ENCODE peak calls at places on chromosomes 16 and 17, in five cellular contexts. Y is GM12878, W is H1, K is HepG2, M is K562. T is an unnamed sample.

GRCh38 chr17:18026408-18026776 is 12.6 kb downstream of the ATPAF2 start:
- DNase-seq in Y (no peak), W (no peak), K (no peak), M (no peak), T (peak; percentile 68)

GRCh38 chr16:72590179-72590937 is 418.4 kb upstream of the PMFBP1 start:
- DNase-seq in Y (peak; percentile 66), W (no peak), K (no peak), M (no peak), T (no peak)

GRCh38 chr16:48623304-48624016 is 13.5 kb upstream of the N4BP1 start:
- DNase-seq in Y (peak; percentile 53), W (peak; percentile 92), K (peak; percentile 76), M (peak; percentile 85), T (peak; percentile 93)

GRCh38 chr16:53754938-53755910 is 51.3 kb downstream of the FTO start:
- DNase-seq in Y (no peak), W (no peak), K (no peak), M (peak; percentile 58), T (no peak)

GRCh38 chr16:50674831-50675230 is 6.3 kb downstream of the SNX20 start:
- DNase-seq in Y (no peak), W (no peak), K (no peak), M (no peak), T (no peak)

GRCh38 chr16:11976850-11977205 is 294 bp downstream of the SNX29 start:
- DNase-seq in Y (no peak), W (no peak), K (no peak), M (peak; percentile 22), T (no peak)

GRCh38 chr17:75241143-75241430 is 20.3 kb downstream of the GGA3 start:
- DNase-seq in Y (no peak), W (no peak), K (no peak), M (no peak), T (no peak)

GRCh38 chr17:34503804-34504203 is 75.6 kb upstream of the TMEM132E start:
- DNase-seq in Y (no peak), W (no peak), K (no peak), M (no peak), T (no peak)

GRCh38 chr16:558298-559020 is 1.7 kb upstream of the PRR35 start:
- DNase-seq in Y (no peak), W (no peak), K (peak; percentile 80), M (no peak), T (no peak)

GRCh38 chr16:56306690-56307533 is 115.6 kb downstream of the GNAO1 start:
- DNase-seq in Y (no peak), W (no peak), K (no peak), M (peak; percentile 32), T (no peak)

GRCh38 chr17:20125724-20126123 is 116.6 kb downstream of the SPECC1 start:
- DNase-seq in Y (no peak), W (no peak), K (no peak), M (no peak), T (no peak)

GRCh38 chr17:47978324-47978723 is 7.4 kb downstream of the CDK5RAP3 start:
- DNase-seq in Y (no peak), W (peak; percentile 83), K (peak; percentile 51), M (peak; percentile 76), T (peak; percentile 95)

GRCh38 chr17:17837966-17838962 is 1.5 kb upstream of the SREBF1 start:
- DNase-seq in Y (no peak), W (peak; percentile 72), K (peak; percentile 57), M (peak; percentile 82), T (no peak)

GRCh38 chr16:28261916-28262315 is 30.4 kb upstream of the SBK1 start:
- DNase-seq in Y (no peak), W (no peak), K (no peak), M (no peak), T (no peak)

GRCh38 chr16:51002889-51003490 is 148.1 kb downstream of the SALL1 start:
- DNase-seq in Y (no peak), W (no peak), K (peak; percentile 13), M (peak; percentile 15), T (no peak)

GRCh38 chr16:8623634-8624033 is 2.1 kb downstream of the METTL22 start:
- DNase-seq in Y (no peak), W (no peak), K (no peak), M (peak; percentile 13), T (no peak)

GRCh38 chr17:44820631-44821196 is 9.4 kb downstream of the GJC1 start:
- DNase-seq in Y (no peak), W (no peak), K (peak; percentile 36), M (no peak), T (no peak)

GRCh38 chr17:81885869-81886548 is 5.4 kb downstream of the ALYREF start:
- DNase-seq in Y (no peak), W (no peak), K (no peak), M (no peak), T (peak; percentile 21)

GRCh38 chr17:7580631-7581554 is 1.5 kb downstream of the CD68 start:
- DNase-seq in Y (no peak), W (peak; percentile 48), K (no peak), M (peak; percentile 73), T (no peak)

GRCh38 chr16:53087101-53087500 is 32.3 kb downstream of the CHD9 start:
- DNase-seq in Y (no peak), W (no peak), K (no peak), M (no peak), T (no peak)

GRCh38 chr16:57091990-57092785 is at the start of gene CPNE2:
- DNase-seq in Y (no peak), W (peak; percentile 72), K (no peak), M (peak; percentile 72), T (peak; percentile 95)

GRCh38 chr16:72938426-72939164 is 109.3 kb downstream of the ZFHX3 start:
- DNase-seq in Y (no peak), W (no peak), K (no peak), M (peak; percentile 3), T (no peak)

GRCh38 chr17:1485311-1485747 is 7.2 kb downstream of the MYO1C start:
- DNase-seq in Y (no peak), W (no peak), K (peak; percentile 12), M (peak; percentile 49), T (peak; percentile 80)

GRCh38 chr16:3873482-3874173 is 6.9 kb downstream of the CREBBP start:
- DNase-seq in Y (no peak), W (no peak), K (no peak), M (peak; percentile 40), T (no peak)

GRCh38 chr17:79097226-79098055 is 22.8 kb downstream of the ENGASE start:
- DNase-seq in Y (no peak), W (peak; percentile 59), K (no peak), M (no peak), T (peak; percentile 70)

GRCh38 chr16:49876716-49877129 is 20.8 kb upstream of the ZNF423 start:
- DNase-seq in Y (no peak), W (peak; percentile 99), K (no peak), M (peak; percentile 56), T (peak; percentile 92)

GRCh38 chr17:73155410-73156165 is 9.2 kb upstream of the SSTR2 start:
- DNase-seq in Y (no peak), W (peak; percentile 53), K (no peak), M (no peak), T (peak; percentile 83)

GRCh38 chr17:35752945-35753764 is at the start of gene GAS2L2:
- DNase-seq in Y (no peak), W (no peak), K (no peak), M (no peak), T (no peak)

GRCh38 chr17:82031303-82031884 is at the start of gene RAC3:
- DNase-seq in Y (no peak), W (no peak), K (no peak), M (peak; percentile 71), T (peak; percentile 93)

DNA sequence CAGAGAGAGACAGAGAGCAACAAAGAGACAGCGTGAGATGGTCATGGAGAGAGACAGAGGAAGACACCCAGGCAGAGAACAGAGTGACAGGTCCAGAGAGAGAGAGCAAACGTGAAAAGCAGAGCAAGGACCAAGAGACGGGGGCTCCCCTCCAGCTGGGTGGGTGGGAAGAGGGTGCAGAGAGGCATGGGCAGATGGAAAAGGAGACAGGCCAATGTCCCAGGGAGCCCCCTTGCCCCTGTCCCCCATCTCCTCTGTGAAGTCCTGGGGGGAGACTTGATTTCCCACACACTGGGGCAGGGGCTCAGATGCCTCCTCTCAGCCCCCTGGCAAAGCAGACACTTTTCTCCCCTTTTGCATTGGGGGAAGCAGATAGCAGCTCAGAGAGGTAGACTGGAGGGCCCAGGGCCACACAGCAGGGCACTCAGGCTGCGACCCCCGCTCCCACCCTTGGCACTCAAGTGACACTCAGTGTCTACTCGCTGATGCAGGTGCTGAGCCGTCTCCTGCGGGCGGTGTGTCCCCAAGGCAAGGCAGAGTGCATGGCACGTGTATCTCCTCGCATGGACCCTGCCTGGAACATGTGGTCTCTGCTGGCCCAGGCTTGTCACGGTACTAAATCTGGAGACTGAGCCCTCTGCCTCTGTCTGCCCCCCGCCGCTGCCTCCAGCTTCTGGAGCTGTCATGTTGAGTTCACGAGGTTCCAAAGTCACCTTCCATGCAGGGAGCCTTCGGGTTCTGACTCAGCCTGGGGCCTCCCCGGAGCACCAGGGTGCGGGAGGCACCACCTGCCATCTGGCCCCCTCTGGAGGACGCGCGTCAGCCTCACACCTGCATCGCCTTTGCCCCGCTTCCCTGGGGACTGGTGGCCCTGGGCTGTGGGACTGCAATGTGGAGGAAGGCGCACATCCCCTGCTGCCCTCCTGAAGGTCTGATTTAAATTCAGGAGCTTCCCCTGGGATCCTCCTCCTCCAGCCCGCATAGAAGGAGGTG is 215.9 kb upstream of the GSE1 start:
- DNase-seq in Y (no peak), W (peak; percentile 53), K (peak; percentile 49), M (peak; percentile 73), T (no peak)
- H3K9ac ChIP-seq in Y (no peak overlapping the region), W (no peak overlapping the region), K (no peak overlapping the region), M (peak overlapping the region; percentile 0), T (no peak overlapping the region)

GRCh38 chr17:57370051-57370581 is 113.8 kb downstream of the MSI2 start:
- DNase-seq in Y (no peak), W (no peak), K (peak; percentile 94), M (peak; percentile 28), T (peak; percentile 31)
- TF ChIP-seq CHD2 in Y (peak; percentile 26), W (no peak), K (no peak), M (no peak), T (no peak)

GRCh38 chr17:50210249-50211225 is 9.1 kb upstream of the COL1A1 start:
- DNase-seq in Y (no peak), W (peak; percentile 67), K (peak; percentile 77), M (peak; percentile 64), T (peak; percentile 75)
- H3K9ac ChIP-seq in Y (no peak overlapping the region), W (peak overlapping the region; percentile 19), K (no peak overlapping the region), M (peak overlapping the region; percentile 39), T (peak overlapping the region; percentile 97)

GRCh38 chr16:19583665-19584300 is 28.3 kb downstream of the VPS35L start:
- DNase-seq in Y (no peak), W (no peak), K (peak; percentile 77), M (peak; percentile 63), T (peak; percentile 51)

GRCh38 chr16:19578378-19578851 is 22.9 kb downstream of the VPS35L start:
- DNase-seq in Y (no peak), W (no peak), K (no peak), M (no peak), T (no peak)

GRCh38 chr16:19582050-19582784 is 26.7 kb downstream of the VPS35L start:
- DNase-seq in Y (no peak), W (no peak), K (no peak), M (no peak), T (no peak)
- TF ChIP-seq CHD2 in Y (no peak), W (no peak), K (no peak), M (no peak), T (no peak)

GRCh38 chr17:4520881-4521600 is 22.4 kb downstream of the SPNS2 start:
- DNase-seq in Y (no peak), W (no peak), K (no peak), M (no peak), T (no peak)
- H3K9ac ChIP-seq in Y (no peak overlapping the region), W (no peak overlapping the region), K (no peak overlapping the region), M (no peak overlapping the region), T (no peak overlapping the region)

T was measured in SK-N-SH.